ENCODE peak calls at places on chromosomes 4 and X, in ten cellular contexts. K is HFF-Myc, C is OCI-LY7, H is fibroblast of pulmonary artery, V is GM06990, T is epithelial cell of esophagus, D is bronchial epithelial cell, G is PC-9, W is testis, N is mucosa of descending colon. R is an unnamed sample.

GRCh38 chr4:102139932-102140331 is 205.3 kb downstream of the SLC39A8 start:
- DNase-seq in K (no peak), C (no peak), H (peak; percentile 10), V (no peak), T (peak; percentile 70), D (peak; percentile 66), G (no peak), W (no peak), N (no peak), R (no peak)

GRCh38 chr4:147017081-147017480 is 71.4 kb upstream of the TTC29 start:
- DNase-seq in K (no peak), C (no peak), H (peak; percentile 16), V (no peak), T (peak; percentile 9), D (peak; percentile 8), G (no peak), W (no peak), N (no peak), R (no peak)

GRCh38 chr4:67727124-67727850 is 26.3 kb upstream of the UBA6 start:
- DNase-seq in K (no peak), C (no peak), H (peak; percentile 80), V (no peak), T (peak; percentile 66), D (peak; percentile 74), G (no peak), W (no peak), N (no peak), R (no peak)

GRCh38 chr4:152965614-152966013 is 29.5 kb downstream of the FHDC1 start:
- DNase-seq in K (peak; percentile 49), C (no peak), H (no peak), V (no peak), T (no peak), D (no peak), G (no peak), W (no peak), N (no peak), R (no peak)

GRCh38 chr4:158578476-158578875 is 56.8 kb downstream of the RXFP1 start:
- DNase-seq in K (no peak), C (peak; percentile 4), H (peak; percentile 58), V (no peak), T (peak; percentile 62), D (peak; percentile 63), G (no peak), W (no peak), N (no peak), R (no peak)

GRCh38 chrX:36961590-36961989 is 46.6 kb upstream of the FAM47C start:
- DNase-seq in K (no peak), C (no peak), H (no peak), V (no peak), T (no peak), D (peak; percentile 3), G (no peak), W (no peak), N (no peak), R (no peak)

GRCh38 chr4:7582313-7583096 is 147.8 kb upstream of the PSAPL1 start:
- DNase-seq in K (no peak), C (no peak), H (no peak), V (no peak), T (no peak), D (no peak), G (no peak), W (peak; percentile 26), N (no peak), R (no peak)

GRCh38 chr4:186326391-186326790 is 60.4 kb downstream of the F11 start:
- DNase-seq in K (no peak), C (no peak), H (no peak), V (no peak), T (no peak), D (no peak), G (no peak), W (no peak), N (no peak), R (no peak)

GRCh38 chr4:2962099-2962455 is 1.1 kb downstream of the NOP14 start:
- DNase-seq in K (no peak), C (peak; percentile 82), H (no peak), V (no peak), T (no peak), D (no peak), G (no peak), W (no peak), N (no peak), R (peak; percentile 67)

GRCh38 chr4:87069037-87069742 is 134.4 kb downstream of the AFF1 start:
- DNase-seq in K (no peak), C (no peak), H (no peak), V (no peak), T (no peak), D (no peak), G (no peak), W (no peak), N (no peak), R (no peak)

GRCh38 chr4:52661966-52662705 is 3.0 kb upstream of the USP46 start:
- DNase-seq in K (no peak), C (no peak), H (no peak), V (no peak), T (peak; percentile 77), D (peak; percentile 74), G (no peak), W (no peak), N (no peak), R (no peak)

GRCh38 chr4:83329521-83330105 is 5.0 kb downstream of the HPSE start:
- DNase-seq in K (no peak), C (no peak), H (peak; percentile 77), V (no peak), T (peak; percentile 80), D (peak; percentile 82), G (no peak), W (no peak), N (no peak), R (no peak)

GRCh38 chr4:84597450-84597849 is 14.5 kb downstream of the CDS1 start:
- DNase-seq in K (no peak), C (no peak), H (no peak), V (no peak), T (peak; percentile 76), D (peak; percentile 91), G (peak; percentile 61), W (peak; percentile 30), N (no peak), R (no peak)

GRCh38 chrX:112211459-112211858 is 128.9 kb upstream of the TRPC5 start:
- DNase-seq in K (no peak), C (no peak), H (no peak), V (no peak), T (peak; percentile 10), D (peak; percentile 1), G (no peak), W (no peak), N (no peak), R (peak; percentile 6)

GRCh38 chr4:2256781-2257191 is 5.1 kb downstream of the MXD4 start:
- DNase-seq in K (no peak), C (no peak), H (peak; percentile 35), V (peak; percentile 7), T (no peak), D (no peak), G (no peak), W (peak; percentile 61), N (peak; percentile 27), R (no peak)

GRCh38 chr4:155667538-155668511 is 1.2 kb downstream of the GUCY1A1 start:
- DNase-seq in K (no peak), C (no peak), H (peak; percentile 35), V (peak; percentile 71), T (peak; percentile 40), D (no peak), G (peak; percentile 19), W (peak; percentile 46), N (peak; percentile 43), R (peak; percentile 77)

GRCh38 chrX:2708601-2709200 is 17.6 kb downstream of the CD99 start:
- DNase-seq in K (no peak), C (peak; percentile 65), H (no peak), V (no peak), T (no peak), D (no peak), G (no peak), W (no peak), N (no peak), R (no peak)

GRCh38 chr4:183838987-183839712 is 66.0 kb upstream of the STOX2 start:
- DNase-seq in K (no peak), C (peak; percentile 3), H (peak; percentile 31), V (no peak), T (peak; percentile 47), D (peak; percentile 32), G (no peak), W (no peak), N (no peak), R (peak; percentile 9)
- TF ChIP-seq CTCF in K (peak; percentile 2), C (peak; percentile 45), H (no peak), V (no peak), T (peak; percentile 45), D (peak; percentile 14), G (no peak), W (no peak), N (no peak), R (no peak)

GRCh38 chr4:90495211-90495610 is 368.0 kb downstream of the CCSER1 start:
- DNase-seq in K (no peak), C (no peak), H (no peak), V (no peak), T (peak; percentile 3), D (no peak), G (no peak), W (no peak), N (no peak), R (no peak)
- H3K4me3 ChIP-seq in K (no peak overlapping the region), C (no peak overlapping the region), H (no peak overlapping the region), V (no peak overlapping the region), T (no peak overlapping the region), D (no peak overlapping the region), G (no peak overlapping the region), W (no peak overlapping the region), N (no peak overlapping the region), R (no peak overlapping the region)

GRCh38 chrX:30931920-30932319 is 42.9 kb upstream of the TAB3 start:
- DNase-seq in K (no peak), C (no peak), H (no peak), V (no peak), T (no peak), D (no peak), G (no peak), W (no peak), N (no peak), R (no peak)

GRCh38 chrX:30939928-30940327 is 50.9 kb upstream of the TAB3 start:
- DNase-seq in K (no peak), C (no peak), H (no peak), V (no peak), T (no peak), D (peak; percentile 5), G (no peak), W (no peak), N (no peak), R (no peak)

GRCh38 chrX:30930679-30931078 is 41.6 kb upstream of the TAB3 start:
- DNase-seq in K (no peak), C (no peak), H (no peak), V (no peak), T (no peak), D (no peak), G (no peak), W (no peak), N (no peak), R (no peak)

GRCh38 chrX:30938295-30938694 is 49.2 kb upstream of the TAB3 start:
- DNase-seq in K (no peak), C (no peak), H (no peak), V (no peak), T (no peak), D (no peak), G (no peak), W (no peak), N (no peak), R (no peak)

GRCh38 chrX:30935985-30936384 is 46.9 kb upstream of the TAB3 start:
- DNase-seq in K (no peak), C (no peak), H (peak; percentile 24), V (no peak), T (peak; percentile 20), D (peak; percentile 4), G (peak; percentile 17), W (peak; percentile 19), N (peak; percentile 30), R (peak; percentile 0)
- TF ChIP-seq CTCF in K (no peak), C (no peak), H (peak; percentile 20), V (no peak), T (peak; percentile 35), D (peak; percentile 35), G (peak; percentile 34), W (no peak), N (no peak), R (no peak)

GRCh38 chr4:40329805-40330204 is 5.3 kb upstream of the CHRNA9 start:
- DNase-seq in K (no peak), C (no peak), H (no peak), V (no peak), T (no peak), D (no peak), G (no peak), W (no peak), N (no peak), R (no peak)
- H3K4me3 ChIP-seq in K (no peak overlapping the region), C (no peak overlapping the region), H (no peak overlapping the region), V (no peak overlapping the region), T (no peak overlapping the region), D (no peak overlapping the region), G (no peak overlapping the region), W (no peak overlapping the region), N (no peak overlapping the region), R (no peak overlapping the region)